ENCODE peak calls at places on chromosomes 6 and 20, in ten cellular contexts. K, S, V, B, M, L, Y, Q, R and E are unnamed samples.

GRCh38 chr6:35483490-35483889 is 13.4 kb downstream of the TEAD3 start:
- DNase-seq in K (no peak), S (no peak), V (no peak), B (no peak), M (no peak), L (no peak), Y (no peak), Q (no peak), R (no peak), E (no peak)

GRCh38 chr20:32678948-32679347 is 5.2 kb upstream of the C20orf203 start:
- DNase-seq in K (no peak), S (no peak), V (no peak), B (no peak), M (peak), L (no peak), Y (no peak), Q (no peak), R (peak), E (peak)

GRCh38 chr6:34391023-34391485 is 1.4 kb downstream of the NUDT3 start:
- DNase-seq in K (no peak), S (peak), V (no peak), B (peak), M (peak), L (peak), Y (peak), Q (no peak), R (peak), E (peak)

GRCh38 chr6:122869437-122870024 is 80.5 kb downstream of the SMPDL3A start:
- DNase-seq in K (peak), S (peak), V (peak), B (peak), M (peak), L (peak), Y (peak), Q (peak), R (peak), E (no peak)

GRCh38 chr6:121951918-121952379 is 447.5 kb upstream of the HSF2 start:
- DNase-seq in K (no peak), S (peak), V (peak), B (peak), M (peak), L (no peak), Y (peak), Q (no peak), R (no peak), E (peak)

GRCh38 chr20:41086402-41087324 is 50.7 kb upstream of the PLCG1 start:
- DNase-seq in K (no peak), S (no peak), V (no peak), B (no peak), M (no peak), L (no peak), Y (no peak), Q (no peak), R (no peak), E (no peak)

GRCh38 chr6:40482532-40482931 is 104.6 kb downstream of the LRFN2 start:
- DNase-seq in K (no peak), S (no peak), V (no peak), B (no peak), M (no peak), L (no peak), Y (no peak), Q (no peak), R (no peak), E (no peak)

GRCh38 chr20:56710577-56711465 is 81.7 kb downstream of the TFAP2C start:
- DNase-seq in K (no peak), S (peak), V (peak), B (peak), M (peak), L (no peak), Y (no peak), Q (no peak), R (no peak), E (no peak)

GRCh38 chr6:90086517-90086916 is 192.2 kb downstream of the GJA10 start:
- DNase-seq in K (no peak), S (no peak), V (peak), B (peak), M (no peak), L (no peak), Y (no peak), Q (no peak), R (no peak), E (no peak)

GRCh38 chr6:95991906-95992305 is 23.9 kb upstream of the FUT9 start:
- DNase-seq in K (no peak), S (no peak), V (no peak), B (no peak), M (no peak), L (no peak), Y (no peak), Q (no peak), R (no peak), E (no peak)

GRCh38 chr6:44717431-44717830 is 329.9 kb downstream of the CDC5L start:
- DNase-seq in K (no peak), S (no peak), V (no peak), B (no peak), M (no peak), L (no peak), Y (no peak), Q (no peak), R (no peak), E (no peak)

GRCh38 chr20:35901678-35902544 is 52.4 kb downstream of the SCAND1 start:
- DNase-seq in K (no peak), S (peak), V (peak), B (peak), M (peak), L (no peak), Y (peak), Q (peak), R (no peak), E (peak)

GRCh38 chr6:21263531-21264287 is 329.8 kb upstream of the SOX4 start:
- DNase-seq in K (peak), S (peak), V (peak), B (no peak), M (peak), L (peak), Y (no peak), Q (peak), R (no peak), E (no peak)

GRCh38 chr6:90978046-90978445 is 391.2 kb upstream of the MAP3K7 start:
- DNase-seq in K (peak), S (no peak), V (no peak), B (no peak), M (no peak), L (peak), Y (no peak), Q (no peak), R (no peak), E (no peak)

GRCh38 chr6:24599179-24599578 is 46.8 kb downstream of the KIAA0319 start:
- DNase-seq in K (no peak), S (no peak), V (no peak), B (no peak), M (no peak), L (no peak), Y (no peak), Q (no peak), R (no peak), E (no peak)

GRCh38 chr6:24603241-24603640 is 42.8 kb downstream of the KIAA0319 start:
- DNase-seq in K (no peak), S (no peak), V (no peak), B (no peak), M (no peak), L (no peak), Y (no peak), Q (no peak), R (no peak), E (no peak)

GRCh38 chr6:24596717-24597116 is 49.3 kb downstream of the KIAA0319 start:
- DNase-seq in K (no peak), S (no peak), V (no peak), B (no peak), M (no peak), L (no peak), Y (no peak), Q (no peak), R (no peak), E (no peak)

GRCh38 chr6:24599686-24600399 is 46.1 kb downstream of the KIAA0319 start:
- DNase-seq in K (no peak), S (no peak), V (no peak), B (no peak), M (no peak), L (no peak), Y (no peak), Q (no peak), R (no peak), E (no peak)

GRCh38 chr6:24600903-24601302 is 45.1 kb downstream of the KIAA0319 start:
- DNase-seq in K (no peak), S (no peak), V (no peak), B (no peak), M (no peak), L (peak), Y (no peak), Q (no peak), R (no peak), E (no peak)
- TF ChIP-seq CTCF in K (peak), S (no peak), V (no peak), B (no peak), M (no peak), L (peak), Y (no peak), Q (no peak), R (no peak), E (no peak)

GRCh38 chr6:74343804-74344203 is 647.8 kb downstream of the CD109 start:
- DNase-seq in K (no peak), S (peak), V (peak), B (no peak), M (no peak), L (peak), Y (peak), Q (no peak), R (no peak), E (no peak)
- TF ChIP-seq CTCF in K (peak), S (peak), V (peak), B (no peak), M (no peak), L (no peak), Y (peak), Q (no peak), R (no peak), E (peak)

GRCh38 chr20:57940376-57940775 is 230.6 kb upstream of the PMEPA1 start:
- DNase-seq in K (no peak), S (no peak), V (no peak), B (no peak), M (no peak), L (no peak), Y (no peak), Q (no peak), R (no peak), E (no peak)

GRCh38 chr20:57939499-57939898 is 229.7 kb upstream of the PMEPA1 start:
- DNase-seq in K (no peak), S (no peak), V (no peak), B (no peak), M (no peak), L (no peak), Y (no peak), Q (no peak), R (no peak), E (no peak)

GRCh38 chr20:57941121-57941522 is 231.3 kb upstream of the PMEPA1 start:
- DNase-seq in K (no peak), S (no peak), V (no peak), B (no peak), M (no peak), L (no peak), Y (no peak), Q (no peak), R (no peak), E (no peak)

GRCh38 chr20:57936636-57937310 is 227.0 kb upstream of the PMEPA1 start:
- DNase-seq in K (no peak), S (no peak), V (no peak), B (no peak), M (no peak), L (no peak), Y (no peak), Q (no peak), R (no peak), E (no peak)

DNA sequence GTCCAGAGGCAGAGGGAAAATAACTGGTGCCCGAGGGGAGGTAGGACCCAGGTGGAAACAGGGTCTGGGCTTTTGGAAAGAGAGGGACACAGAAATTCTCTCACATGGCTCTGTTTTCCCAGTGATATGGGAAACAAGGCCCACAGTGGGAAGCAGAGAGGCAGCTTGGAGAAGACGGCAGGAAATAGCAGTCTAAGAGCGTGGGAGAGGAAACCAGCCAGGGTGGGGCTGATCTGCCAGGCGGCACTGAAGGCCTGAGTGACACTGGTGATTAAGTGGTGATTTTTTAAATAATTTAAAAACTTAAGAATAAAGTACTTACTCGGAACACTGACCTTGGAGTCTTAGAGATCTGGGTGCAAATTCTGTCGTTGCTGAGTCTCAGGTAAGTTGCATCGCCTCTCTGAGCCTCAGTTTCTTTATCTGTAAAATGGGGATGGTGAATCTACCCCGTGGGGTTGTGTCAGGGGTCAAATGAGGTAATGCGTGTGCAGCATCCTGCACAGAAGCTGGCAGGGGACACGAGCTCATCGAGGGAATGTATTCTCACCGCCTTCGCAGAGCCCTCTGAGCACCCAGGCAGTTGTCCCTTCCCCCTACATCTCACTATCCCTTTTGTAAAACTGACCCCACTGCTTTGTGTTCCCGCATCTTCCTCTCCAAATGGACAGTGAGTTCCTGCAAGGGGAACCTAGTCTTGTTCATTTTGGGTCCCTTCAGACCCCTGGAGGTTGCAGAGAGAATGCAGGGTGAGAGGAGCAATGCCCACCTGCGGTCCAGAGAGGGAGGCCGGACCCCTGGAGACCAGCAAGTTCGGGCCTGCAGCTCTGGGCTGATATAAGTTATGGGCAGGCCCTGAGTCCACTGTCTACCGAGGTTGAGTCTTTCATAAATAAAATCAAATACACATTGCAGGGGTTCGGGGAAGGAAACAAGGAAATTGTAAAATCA is 228.6 kb upstream of the PMEPA1 start:
- DNase-seq in K (no peak), S (peak), V (no peak), B (no peak), M (no peak), L (no peak), Y (peak), Q (no peak), R (peak), E (no peak)
- TF ChIP-seq CTCF in K (no peak), S (peak), V (no peak), B (no peak), M (no peak), L (no peak), Y (no peak), Q (no peak), R (no peak), E (no peak)

GRCh38 chr6:15642276-15642675 is 20.6 kb downstream of the DTNBP1 start:
- DNase-seq in K (no peak), S (no peak), V (no peak), B (no peak), M (no peak), L (peak), Y (no peak), Q (no peak), R (no peak), E (no peak)
- TF ChIP-seq CTCF in K (no peak), S (peak), V (no peak), B (peak), M (peak), L (peak), Y (peak), Q (peak), R (no peak), E (peak)

GRCh38 chr20:50744143-50744792 is 12.9 kb downstream of the PARD6B start:
- DNase-seq in K (no peak), S (peak), V (peak), B (peak), M (peak), L (no peak), Y (peak), Q (no peak), R (peak), E (peak)
- TF ChIP-seq CTCF in K (no peak), S (peak), V (peak), B (peak), M (peak), L (no peak), Y (peak), Q (peak), R (peak), E (peak)